ENCODE peak calls at places on chromosomes 3 and 15, in nine cellular contexts. Y is central memory CD4-positive, alpha-beta T cell; D is NAMALWA; I is T follicular helper cell; M is fibroblast of villous mesenchyme; P is activated naive CD8-positive, alpha-beta T cell treated with anti-CD3 and anti-CD28 coated beads, Interleukin-2, amount 50 U/mL, for 24 hours; F is mesendoderm; V is transverse colon; B is activated CD4-positive, alpha-beta T cell treated with anti-CD3 and anti-CD28 coated beads, Interleukin-2, amount 10 ng/mL, durations not matched to agents 7 days and 5 days. U is an unnamed sample.

GRCh38 chr15:90845201-90845949 is 23.0 kb upstream of the FURIN start:
- DNase-seq in Y (no peak), D (peak), I (no peak), M (peak), P (peak), F (no peak), V (peak), B (peak), U (no peak)

GRCh38 chr15:50943623-50944022 is 35.1 kb downstream of the AP4E1 start:
- DNase-seq in Y (no peak), D (no peak), I (no peak), M (peak), P (no peak), F (no peak), V (no peak), B (no peak), U (no peak)

GRCh38 chr15:73991260-73991659 is 835 bp downstream of the STOML1 start:
- DNase-seq in Y (no peak), D (no peak), I (no peak), M (peak), P (no peak), F (no peak), V (peak), B (no peak), U (no peak)

GRCh38 chr3:190995156-190995555 is 132.7 kb upstream of the GMNC start:
- DNase-seq in Y (no peak), D (no peak), I (no peak), M (no peak), P (no peak), F (no peak), V (no peak), B (no peak), U (no peak)

GRCh38 chr15:68385240-68385561 is 46.8 kb downstream of the ITGA11 start:
- DNase-seq in Y (no peak), D (no peak), I (no peak), M (no peak), P (no peak), F (no peak), V (no peak), B (no peak), U (no peak)

GRCh38 chr3:110126065-110126464 is 788.7 kb upstream of the DPPA4 start:
- DNase-seq in Y (no peak), D (no peak), I (no peak), M (no peak), P (no peak), F (no peak), V (no peak), B (no peak), U (no peak)

GRCh38 chr3:90253131-90253530 is 1145.7 kb downstream of the EPHA3 start:
- DNase-seq in Y (no peak), D (peak), I (no peak), M (no peak), P (no peak), F (no peak), V (no peak), B (no peak), U (no peak)

GRCh38 chr15:72962054-72962702 is 90.1 kb upstream of the NEO1 start:
- DNase-seq in Y (no peak), D (no peak), I (no peak), M (no peak), P (no peak), F (no peak), V (peak), B (no peak), U (no peak)